ENCODE peak calls at places on chromosomes 7 and 10, in nine cellular contexts. One of them, this sample, is unnamed. For H3K36me3 and H3K4me1, the result is how much of the 10 kb centered on the place peaks cover.

GRCh38 chr7:105916603-105917002 is 40.2 kb upstream of the ATXN7L1 start:
- DNase-seq in endodermal cell: no peak
- DNase-seq in thoracic aorta: no peak
- DNase-seq in Peyer's patch: no peak
- DNase-seq in GM23248: peak
- DNase-seq in naive thymus-derived CD4-positive, alpha-beta T cell: no peak
- DNase-seq in DND-41: no peak
- DNase-seq in gastrocnemius medialis: no peak
- DNase-seq in heart right ventricle: no peak
- DNase-seq in this sample: no peak

GRCh38 chr10:80664071-80664680 is 126.5 kb downstream of the SH2D4B start:
- DNase-seq in endodermal cell: peak
- DNase-seq in Peyer's patch: peak
- DNase-seq in GM23248: peak
- DNase-seq in naive thymus-derived CD4-positive, alpha-beta T cell: peak
- DNase-seq in DND-41: peak
- DNase-seq in thoracic aorta: peak
- DNase-seq in heart right ventricle: peak
- DNase-seq in gastrocnemius medialis: no peak
- DNase-seq in this sample: no peak

GRCh38 chr7:36736827-36737211 is 12.5 kb upstream of the AOAH start:
- DNase-seq in naive thymus-derived CD4-positive, alpha-beta T cell: no peak
- DNase-seq in gastrocnemius medialis: no peak
- DNase-seq in endodermal cell: no peak
- DNase-seq in thoracic aorta: no peak
- DNase-seq in GM23248: no peak
- DNase-seq in Peyer's patch: no peak
- DNase-seq in DND-41: no peak
- DNase-seq in heart right ventricle: no peak
- DNase-seq in this sample: no peak

GRCh38 chr7:91240546-91240945 is 23.7 kb upstream of the FZD1 start:
- DNase-seq in Peyer's patch: no peak
- DNase-seq in gastrocnemius medialis: no peak
- DNase-seq in endodermal cell: no peak
- DNase-seq in DND-41: no peak
- DNase-seq in naive thymus-derived CD4-positive, alpha-beta T cell: no peak
- DNase-seq in thoracic aorta: no peak
- DNase-seq in GM23248: peak
- DNase-seq in heart right ventricle: no peak
- DNase-seq in this sample: no peak

GRCh38 chr10:7515549-7515948 is 104.7 kb upstream of the SFMBT2 start:
- DNase-seq in gastrocnemius medialis: no peak
- DNase-seq in GM23248: no peak
- DNase-seq in thoracic aorta: no peak
- DNase-seq in naive thymus-derived CD4-positive, alpha-beta T cell: no peak
- DNase-seq in DND-41: no peak
- DNase-seq in heart right ventricle: no peak
- DNase-seq in Peyer's patch: no peak
- DNase-seq in endodermal cell: no peak
- DNase-seq in this sample: no peak

GRCh38 chr10:4283841-4284610 is 499.0 kb upstream of the KLF6 start:
- DNase-seq in gastrocnemius medialis: peak
- DNase-seq in DND-41: no peak
- DNase-seq in heart right ventricle: peak
- DNase-seq in endodermal cell: no peak
- DNase-seq in naive thymus-derived CD4-positive, alpha-beta T cell: no peak
- DNase-seq in GM23248: peak
- DNase-seq in thoracic aorta: peak
- DNase-seq in Peyer's patch: no peak
- DNase-seq in this sample: no peak

GRCh38 chr7:131618391-131618790 is 62.0 kb upstream of the PODXL start:
- DNase-seq in endodermal cell: no peak
- DNase-seq in DND-41: no peak
- DNase-seq in heart right ventricle: no peak
- DNase-seq in Peyer's patch: no peak
- DNase-seq in gastrocnemius medialis: no peak
- DNase-seq in GM23248: no peak
- DNase-seq in naive thymus-derived CD4-positive, alpha-beta T cell: no peak
- DNase-seq in thoracic aorta: no peak
- DNase-seq in this sample: no peak

GRCh38 chr10:13993169-13993568 is 337.6 kb downstream of the FRMD4A start:
- DNase-seq in heart right ventricle: no peak
- DNase-seq in thoracic aorta: no peak
- DNase-seq in gastrocnemius medialis: peak
- DNase-seq in GM23248: peak
- DNase-seq in naive thymus-derived CD4-positive, alpha-beta T cell: no peak
- DNase-seq in Peyer's patch: no peak
- DNase-seq in endodermal cell: no peak
- DNase-seq in DND-41: no peak
- DNase-seq in this sample: no peak

GRCh38 chr10:43863270-43863669 is 214.6 kb upstream of the ZNF32 start:
- DNase-seq in thoracic aorta: no peak
- DNase-seq in DND-41: no peak
- DNase-seq in GM23248: no peak
- DNase-seq in naive thymus-derived CD4-positive, alpha-beta T cell: no peak
- DNase-seq in endodermal cell: no peak
- DNase-seq in heart right ventricle: no peak
- DNase-seq in Peyer's patch: no peak
- DNase-seq in gastrocnemius medialis: no peak
- DNase-seq in this sample: no peak

GRCh38 chr10:7696545-7696944 is 6.6 kb upstream of the ITIH2 start:
- DNase-seq in naive thymus-derived CD4-positive, alpha-beta T cell: no peak
- DNase-seq in Peyer's patch: no peak
- DNase-seq in endodermal cell: no peak
- DNase-seq in GM23248: peak
- DNase-seq in thoracic aorta: peak
- DNase-seq in gastrocnemius medialis: no peak
- DNase-seq in DND-41: no peak
- DNase-seq in heart right ventricle: peak
- DNase-seq in this sample: no peak

GRCh38 chr10:9238041-9238440 is 1183.6 kb downstream of the GATA3 start:
- DNase-seq in heart right ventricle: no peak
- DNase-seq in Peyer's patch: no peak
- DNase-seq in gastrocnemius medialis: no peak
- DNase-seq in naive thymus-derived CD4-positive, alpha-beta T cell: no peak
- DNase-seq in DND-41: no peak
- DNase-seq in thoracic aorta: no peak
- DNase-seq in GM23248: no peak
- DNase-seq in endodermal cell: no peak
- DNase-seq in this sample: no peak

GRCh38 chr10:71314028-71314693 is 4.9 kb upstream of the SLC29A3 start:
- DNase-seq in gastrocnemius medialis: peak
- DNase-seq in heart right ventricle: peak
- DNase-seq in Peyer's patch: peak
- DNase-seq in thoracic aorta: no peak
- DNase-seq in endodermal cell: peak
- DNase-seq in GM23248: peak
- DNase-seq in DND-41: peak
- DNase-seq in naive thymus-derived CD4-positive, alpha-beta T cell: peak
- DNase-seq in this sample: peak

GRCh38 chr10:106705576-106706526 is 458.7 kb downstream of the SORCS1 start:
- DNase-seq in thoracic aorta: no peak
- DNase-seq in naive thymus-derived CD4-positive, alpha-beta T cell: no peak
- DNase-seq in heart right ventricle: peak
- DNase-seq in gastrocnemius medialis: no peak
- DNase-seq in endodermal cell: peak
- DNase-seq in Peyer's patch: peak
- DNase-seq in GM23248: peak
- DNase-seq in DND-41: peak
- DNase-seq in this sample: no peak

GRCh38 chr7:97006146-97006950 is 995 bp downstream of the DLX6 start:
- DNase-seq in GM23248: peak
- DNase-seq in naive thymus-derived CD4-positive, alpha-beta T cell: no peak
- DNase-seq in DND-41: no peak
- DNase-seq in gastrocnemius medialis: no peak
- DNase-seq in endodermal cell: peak
- DNase-seq in Peyer's patch: no peak
- DNase-seq in thoracic aorta: no peak
- DNase-seq in heart right ventricle: no peak
- DNase-seq in this sample: no peak

GRCh38 chr10:85908462-85908861 is 458.1 kb downstream of the GRID1 start:
- DNase-seq in GM23248: no peak
- DNase-seq in thoracic aorta: no peak
- DNase-seq in heart right ventricle: no peak
- DNase-seq in gastrocnemius medialis: no peak
- DNase-seq in naive thymus-derived CD4-positive, alpha-beta T cell: no peak
- DNase-seq in Peyer's patch: no peak
- DNase-seq in DND-41: no peak
- DNase-seq in endodermal cell: no peak
- DNase-seq in this sample: no peak

DNA sequence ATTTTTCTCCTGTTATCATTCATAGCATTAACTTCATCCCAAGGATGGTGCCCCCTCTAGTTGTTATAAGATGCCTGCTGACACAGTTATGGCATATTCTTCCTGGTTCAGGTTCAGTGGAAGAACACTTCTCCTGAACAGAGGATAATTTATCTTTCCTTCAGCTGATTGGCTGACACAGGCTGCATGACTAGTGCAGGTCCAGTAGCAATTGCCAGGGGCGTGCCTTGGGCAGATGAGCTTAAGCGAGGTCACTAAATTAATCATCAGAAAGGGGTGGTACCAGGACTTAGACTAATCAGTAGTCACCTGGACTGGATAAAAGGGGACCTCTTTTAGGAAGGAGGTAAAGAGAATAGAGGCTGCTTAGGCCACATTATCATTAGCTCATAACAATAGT is 42.3 kb downstream of the BZW2 start:
- DNase-seq in thoracic aorta: no peak
- DNase-seq in endodermal cell: no peak
- DNase-seq in GM23248: peak
- DNase-seq in gastrocnemius medialis: no peak
- DNase-seq in DND-41: no peak
- DNase-seq in heart right ventricle: no peak
- DNase-seq in naive thymus-derived CD4-positive, alpha-beta T cell: no peak
- DNase-seq in Peyer's patch: no peak
- DNase-seq in this sample: no peak
- H3K36me3 ChIP-seq in thoracic aorta: under half
- H3K36me3 ChIP-seq in endodermal cell: half or more
- H3K36me3 ChIP-seq in GM23248: under half
- H3K36me3 ChIP-seq in gastrocnemius medialis: under half
- H3K36me3 ChIP-seq in DND-41: half or more
- H3K36me3 ChIP-seq in heart right ventricle: half or more
- H3K36me3 ChIP-seq in naive thymus-derived CD4-positive, alpha-beta T cell: under half
- H3K36me3 ChIP-seq in Peyer's patch: under half
- H3K36me3 ChIP-seq in this sample: under half

GRCh38 chr10:114326794-114327193 is 77.5 kb downstream of the AFAP1L2 start:
- DNase-seq in naive thymus-derived CD4-positive, alpha-beta T cell: no peak
- DNase-seq in gastrocnemius medialis: no peak
- DNase-seq in DND-41: no peak
- DNase-seq in Peyer's patch: no peak
- DNase-seq in heart right ventricle: no peak
- DNase-seq in endodermal cell: no peak
- DNase-seq in GM23248: no peak
- DNase-seq in thoracic aorta: no peak
- DNase-seq in this sample: no peak

GRCh38 chr10:114327537-114328277 is 76.6 kb downstream of the AFAP1L2 start:
- DNase-seq in Peyer's patch: no peak
- DNase-seq in heart right ventricle: peak
- DNase-seq in thoracic aorta: no peak
- DNase-seq in DND-41: no peak
- DNase-seq in endodermal cell: no peak
- DNase-seq in naive thymus-derived CD4-positive, alpha-beta T cell: no peak
- DNase-seq in gastrocnemius medialis: no peak
- DNase-seq in GM23248: no peak
- DNase-seq in this sample: no peak

GRCh38 chr10:114332301-114332797 is 72.0 kb downstream of the AFAP1L2 start:
- DNase-seq in endodermal cell: peak
- DNase-seq in GM23248: no peak
- DNase-seq in gastrocnemius medialis: no peak
- DNase-seq in thoracic aorta: no peak
- DNase-seq in Peyer's patch: no peak
- DNase-seq in DND-41: no peak
- DNase-seq in heart right ventricle: no peak
- DNase-seq in naive thymus-derived CD4-positive, alpha-beta T cell: no peak
- DNase-seq in this sample: no peak

GRCh38 chr10:114328876-114329275 is 75.4 kb downstream of the AFAP1L2 start:
- DNase-seq in thoracic aorta: no peak
- DNase-seq in naive thymus-derived CD4-positive, alpha-beta T cell: no peak
- DNase-seq in heart right ventricle: peak
- DNase-seq in GM23248: no peak
- DNase-seq in endodermal cell: no peak
- DNase-seq in gastrocnemius medialis: peak
- DNase-seq in DND-41: no peak
- DNase-seq in Peyer's patch: no peak
- DNase-seq in this sample: no peak

GRCh38 chr10:114328278-114328812 is 76.0 kb downstream of the AFAP1L2 start:
- DNase-seq in endodermal cell: no peak
- DNase-seq in Peyer's patch: no peak
- DNase-seq in naive thymus-derived CD4-positive, alpha-beta T cell: no peak
- DNase-seq in heart right ventricle: no peak
- DNase-seq in DND-41: no peak
- DNase-seq in thoracic aorta: no peak
- DNase-seq in GM23248: no peak
- DNase-seq in gastrocnemius medialis: no peak
- DNase-seq in this sample: no peak
- H3K4me1 ChIP-seq in endodermal cell: under half
- H3K4me1 ChIP-seq in Peyer's patch: under half
- H3K4me1 ChIP-seq in naive thymus-derived CD4-positive, alpha-beta T cell: under half
- H3K4me1 ChIP-seq in heart right ventricle: under half
- H3K4me1 ChIP-seq in DND-41: under half
- H3K4me1 ChIP-seq in thoracic aorta: under half
- H3K4me1 ChIP-seq in GM23248: under half
- H3K4me1 ChIP-seq in gastrocnemius medialis: under half
- H3K4me1 ChIP-seq in this sample: under half

GRCh38 chr7:74717889-74718288 is 55.9 kb upstream of the NCF1 start:
- DNase-seq in thoracic aorta: no peak
- DNase-seq in gastrocnemius medialis: no peak
- DNase-seq in GM23248: no peak
- DNase-seq in heart right ventricle: no peak
- DNase-seq in naive thymus-derived CD4-positive, alpha-beta T cell: no peak
- DNase-seq in DND-41: no peak
- DNase-seq in Peyer's patch: no peak
- DNase-seq in endodermal cell: no peak
- DNase-seq in this sample: no peak
- H3K36me3 ChIP-seq in thoracic aorta: under half
- H3K36me3 ChIP-seq in gastrocnemius medialis: half or more
- H3K36me3 ChIP-seq in GM23248: half or more
- H3K36me3 ChIP-seq in heart right ventricle: half or more
- H3K36me3 ChIP-seq in naive thymus-derived CD4-positive, alpha-beta T cell: half or more
- H3K36me3 ChIP-seq in DND-41: half or more
- H3K36me3 ChIP-seq in Peyer's patch: under half
- H3K36me3 ChIP-seq in endodermal cell: half or more
- H3K36me3 ChIP-seq in this sample: under half

DNA sequence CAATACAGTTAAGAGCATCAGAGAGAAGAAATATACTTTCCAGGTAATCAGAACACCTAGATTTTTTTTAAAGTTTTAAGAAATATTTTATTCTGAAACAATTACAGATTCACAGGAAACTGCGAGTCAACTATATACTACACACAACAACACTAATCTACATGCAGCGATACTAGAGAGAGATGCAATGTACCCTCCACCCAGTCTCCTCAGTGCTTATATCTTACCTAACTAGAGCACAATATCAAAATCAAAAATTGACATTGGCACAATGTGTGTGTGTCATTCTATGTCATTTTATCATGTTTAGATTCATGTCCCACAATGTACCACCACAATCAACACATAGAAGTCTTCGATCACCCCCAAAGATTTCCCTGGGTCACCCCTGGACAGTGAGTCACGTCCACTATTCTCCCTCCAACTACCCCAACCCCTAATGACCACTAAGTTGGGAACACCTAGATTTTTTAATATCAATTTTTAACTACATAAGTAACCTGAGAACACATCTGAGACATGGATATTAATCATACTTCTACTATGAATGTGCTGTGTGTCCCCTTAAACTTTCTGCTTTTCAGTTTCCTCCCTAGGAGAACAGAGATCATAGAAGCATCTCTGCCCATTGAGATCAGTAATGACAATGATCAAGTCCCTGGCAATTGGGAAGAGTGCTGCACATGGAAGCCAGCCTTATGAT is 86.5 kb downstream of the GSAP start:
- DNase-seq in GM23248: no peak
- DNase-seq in naive thymus-derived CD4-positive, alpha-beta T cell: no peak
- DNase-seq in gastrocnemius medialis: no peak
- DNase-seq in thoracic aorta: no peak
- DNase-seq in Peyer's patch: no peak
- DNase-seq in DND-41: no peak
- DNase-seq in endodermal cell: no peak
- DNase-seq in heart right ventricle: no peak
- DNase-seq in this sample: no peak
- H3K4me1 ChIP-seq in GM23248: half or more
- H3K4me1 ChIP-seq in naive thymus-derived CD4-positive, alpha-beta T cell: under half
- H3K4me1 ChIP-seq in gastrocnemius medialis: under half
- H3K4me1 ChIP-seq in thoracic aorta: half or more
- H3K4me1 ChIP-seq in Peyer's patch: under half
- H3K4me1 ChIP-seq in DND-41: under half
- H3K4me1 ChIP-seq in endodermal cell: under half
- H3K4me1 ChIP-seq in heart right ventricle: under half
- H3K4me1 ChIP-seq in this sample: under half